ENCODE peak calls at places on chromosomes 6 and 20, in nine cellular contexts. E is AG09309, O is lower lobe of right lung, X is astrocyte of the cerebellum, Y is brain microvascular endothelial cell, Z is adrenal gland, B is HFF-Myc, A is psoas muscle, C is fibroblast of the aortic adventitia. S is an unnamed sample.

GRCh38 chr6:142152731-142153130 is 5.7 kb downstream of the VTA1 start:
- DNase-seq in O (no peak), C (peak), E (peak), Z (no peak), X (no peak), Y (peak), B (no peak), A (no peak), S (peak)

GRCh38 chr20:62142252-62143117 is 709 bp downstream of the PSMA7 start:
- DNase-seq in B (no peak), C (no peak), X (no peak), Z (peak), A (no peak), E (no peak), O (no peak), Y (no peak), S (no peak)

GRCh38 chr20:4546786-4547185 is 174.9 kb upstream of the PRND start:
- DNase-seq in B (peak), Z (no peak), E (peak), O (no peak), C (peak), Y (peak), X (peak), A (no peak), S (no peak)

GRCh38 chr20:16539280-16539679 is 34.0 kb downstream of the KIF16B start:
- DNase-seq in B (no peak), E (no peak), A (no peak), O (no peak), Y (peak), Z (no peak), C (no peak), X (no peak), S (no peak)

GRCh38 chr6:39289490-39289889 is 24.7 kb downstream of the KCNK17 start:
- DNase-seq in C (no peak), Z (no peak), O (no peak), B (no peak), E (no peak), X (no peak), A (no peak), Y (no peak), S (no peak)

GRCh38 chr20:58712823-58713731 is 20.5 kb downstream of the NPEPL1 start:
- DNase-seq in C (no peak), Y (no peak), E (no peak), X (no peak), Z (peak), B (no peak), A (no peak), O (no peak), S (no peak)

GRCh38 chr6:3749991-3750323 is 1.6 kb downstream of the PXDC1 start:
- DNase-seq in B (no peak), C (peak), Z (peak), E (no peak), X (peak), A (peak), O (no peak), Y (peak), S (peak)

GRCh38 chr6:95576621-95577316 is 566 bp upstream of the MANEA start:
- DNase-seq in Y (no peak), B (no peak), Z (no peak), E (no peak), X (no peak), A (no peak), C (peak), O (no peak), S (no peak)

GRCh38 chr6:75932067-75932466 is 140.4 kb downstream of the IMPG1 start:
- DNase-seq in O (no peak), X (no peak), Y (peak), B (no peak), A (no peak), C (no peak), Z (no peak), E (no peak), S (no peak)

GRCh38 chr6:17470953-17471335 is 77.5 kb downstream of the CAP2 start:
- DNase-seq in C (peak), X (no peak), E (peak), O (no peak), B (no peak), Z (no peak), A (no peak), Y (no peak), S (peak)

GRCh38 chr6:132673376-132674094 is 14.6 kb upstream of the TAAR1 start:
- DNase-seq in E (no peak), A (no peak), O (no peak), B (no peak), C (no peak), Z (no peak), X (no peak), Y (no peak), S (no peak)

GRCh38 chr6:118080547-118080946 is 173.5 kb downstream of the SLC35F1 start:
- DNase-seq in O (no peak), A (no peak), C (no peak), X (no peak), Z (no peak), B (no peak), E (no peak), Y (no peak), S (no peak)

GRCh38 chr6:105135907-105136432 is 43.8 kb downstream of the POPDC3 start:
- DNase-seq in O (no peak), C (peak), A (no peak), B (no peak), Y (peak), X (peak), E (no peak), Z (peak), S (no peak)

GRCh38 chr6:105137388-105137787 is 42.4 kb downstream of the POPDC3 start:
- DNase-seq in A (peak), X (no peak), B (no peak), E (no peak), O (no peak), Z (no peak), C (peak), Y (no peak), S (no peak)

GRCh38 chr6:105136433-105137350 is 43.1 kb downstream of the POPDC3 start:
- DNase-seq in A (peak), C (peak), E (no peak), X (peak), Y (peak), O (peak), B (no peak), Z (peak), S (no peak)

GRCh38 chr6:105138141-105138540 is 41.7 kb downstream of the POPDC3 start:
- DNase-seq in B (no peak), O (no peak), Y (no peak), Z (no peak), A (no peak), C (no peak), E (no peak), X (no peak), S (no peak)

GRCh38 chr6:105135056-105135455 is 44.8 kb downstream of the POPDC3 start:
- DNase-seq in E (no peak), Y (peak), A (no peak), B (no peak), C (peak), X (no peak), Z (no peak), O (no peak), S (no peak)
- TF ChIP-seq CTCF in E (peak), Y (peak), A (peak), B (no peak), C (peak), X (peak), Z (no peak), O (no peak), S (peak)

GRCh38 chr6:29524444-29524843 is 35.1 kb downstream of the UBD start:
- DNase-seq in E (no peak), X (no peak), B (no peak), A (no peak), Z (no peak), O (no peak), C (no peak), Y (no peak), S (no peak)
- H3K4me3 ChIP-seq in E (no peak), X (no peak), B (no peak), A (no peak), Z (no peak), O (no peak), C (no peak), Y (no peak), S (no peak)

DNA sequence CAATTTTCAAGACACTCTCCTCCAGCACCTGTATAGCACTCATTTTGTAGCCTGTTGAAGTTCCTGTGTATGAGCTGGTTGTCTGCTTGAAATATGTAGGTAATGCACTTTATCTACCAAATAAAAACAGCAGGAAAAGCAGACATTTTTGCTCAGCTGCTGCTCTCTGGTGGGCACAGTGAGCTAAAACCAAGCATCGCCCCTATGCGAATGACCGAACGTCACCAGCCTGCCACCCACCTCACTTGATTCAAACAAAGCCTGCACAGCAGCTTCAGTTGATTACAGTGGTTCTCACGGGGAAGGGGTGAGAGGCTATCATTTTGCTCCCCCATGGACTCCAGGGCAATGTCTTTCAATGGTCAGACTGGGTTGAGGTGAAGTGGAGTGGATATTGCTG is 185.7 kb downstream of the SASH1 start:
- DNase-seq in C (peak), Z (no peak), E (no peak), B (no peak), X (no peak), Y (no peak), O (no peak), A (no peak), S (no peak)
- TF ChIP-seq CTCF in C (peak), Z (no peak), E (peak), B (peak), X (peak), Y (peak), O (no peak), A (no peak), S (peak)

GRCh38 chr6:104860221-104860620 is 502 bp upstream of the HACE1 start:
- DNase-seq in E (no peak), Y (no peak), B (no peak), Z (no peak), O (no peak), A (no peak), C (no peak), X (no peak), S (no peak)
- H3K4me3 ChIP-seq in E (no peak), Y (peak), B (peak), Z (no peak), O (peak), A (peak), C (peak), X (peak), S (peak)

GRCh38 chr6:55531496-55531895 is 47.5 kb downstream of the HMGCLL1 start:
- DNase-seq in C (no peak), X (no peak), A (no peak), O (no peak), Z (no peak), E (no peak), Y (no peak), B (no peak), S (no peak)

GRCh38 chr6:55524441-55524840 is 54.6 kb downstream of the HMGCLL1 start:
- DNase-seq in A (no peak), Y (no peak), O (no peak), E (no peak), X (no peak), B (no peak), Z (no peak), C (no peak), S (no peak)

DNA sequence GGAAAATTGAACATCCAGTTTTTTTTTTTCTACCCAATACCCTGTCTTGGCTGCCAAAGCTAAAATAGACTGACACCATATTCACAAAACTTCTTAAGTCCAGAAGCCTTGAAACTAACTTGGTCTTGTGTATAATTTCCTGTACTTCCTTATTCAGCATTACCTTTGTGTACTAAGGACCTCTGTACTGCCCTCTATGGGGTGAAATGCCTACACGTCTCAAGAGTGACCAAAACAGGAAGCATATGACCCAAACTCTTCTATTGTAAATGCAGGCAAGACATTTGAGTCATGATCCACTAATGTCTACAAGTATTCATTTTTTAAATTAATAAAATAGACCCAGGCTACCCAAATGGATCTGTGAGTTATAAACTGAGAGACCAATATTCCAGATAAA is 50.4 kb downstream of the HMGCLL1 start:
- DNase-seq in O (no peak), C (peak), Y (peak), X (no peak), A (no peak), E (no peak), B (peak), Z (no peak), S (no peak)
- TF ChIP-seq CTCF in O (peak), C (peak), Y (peak), X (peak), A (no peak), E (peak), B (peak), Z (no peak), S (peak)

GRCh38 chr6:128757961-128758360 is 125.0 kb upstream of the LAMA2 start:
- DNase-seq in A (no peak), E (no peak), O (no peak), B (no peak), C (no peak), Z (no peak), Y (no peak), X (no peak), S (peak)
- H3K4me3 ChIP-seq in A (no peak), E (no peak), O (no peak), B (no peak), C (no peak), Z (no peak), Y (no peak), X (no peak), S (no peak)

GRCh38 chr6:157649311-157650260 is 173.5 kb upstream of the SNX9 start:
- DNase-seq in C (no peak), Z (no peak), X (no peak), Y (no peak), A (no peak), O (no peak), E (no peak), B (no peak), S (no peak)
- TF ChIP-seq CTCF in C (no peak), Z (no peak), X (no peak), Y (no peak), A (no peak), O (no peak), E (no peak), B (no peak), S (no peak)

GRCh38 chr6:33061987-33062386 is 11.5 kb downstream of the HLA-DPA1 start:
- DNase-seq in O (no peak), B (no peak), Y (no peak), E (no peak), A (no peak), C (peak), Z (no peak), X (no peak), S (no peak)
- H3K4me3 ChIP-seq in O (no peak), B (no peak), Y (no peak), E (no peak), A (no peak), C (no peak), Z (no peak), X (no peak), S (no peak)

S was measured in retinal pigment epithelial cell.